ENCODE peak calls at places on chromosome 11, in four cellular contexts. One of them, this sample, is unnamed.

GRCh38 chr11:57639321-57640067 is 10.2 kb downstream of the YPEL4 start:
- DNase-seq in K562: no peak
- DNase-seq in GM12878: no peak
- DNase-seq in HepG2: peak; percentile 58
- DNase-seq in this sample: peak; percentile 97

GRCh38 chr11:79309402-79309801 is 131.4 kb downstream of the TENM4 start:
- DNase-seq in K562: no peak
- DNase-seq in GM12878: no peak
- DNase-seq in HepG2: no peak
- DNase-seq in this sample: no peak

GRCh38 chr11:121929581-121929980 is 186.4 kb downstream of the BLID start:
- DNase-seq in K562: no peak
- DNase-seq in GM12878: no peak
- DNase-seq in HepG2: peak; percentile 35
- DNase-seq in this sample: peak; percentile 12

GRCh38 chr11:126500981-126501380 is 145.5 kb downstream of the ST3GAL4 start:
- DNase-seq in K562: no peak
- DNase-seq in GM12878: no peak
- DNase-seq in HepG2: no peak
- DNase-seq in this sample: no peak

GRCh38 chr11:72353861-72354260 is 80.5 kb downstream of the CLPB start:
- DNase-seq in K562: no peak
- DNase-seq in GM12878: no peak
- DNase-seq in HepG2: peak; percentile 50
- DNase-seq in this sample: peak; percentile 47

GRCh38 chr11:116503216-116504160 is 269.3 kb downstream of the BUD13 start:
- DNase-seq in K562: no peak
- DNase-seq in GM12878: no peak
- DNase-seq in HepG2: no peak
- DNase-seq in this sample: no peak

GRCh38 chr11:34750692-34751405 is 130.0 kb downstream of the EHF start:
- DNase-seq in K562: no peak
- DNase-seq in GM12878: no peak
- DNase-seq in HepG2: no peak
- DNase-seq in this sample: no peak

GRCh38 chr11:68031136-68031459 is 617 bp downstream of the NDUFS8 start:
- DNase-seq in K562: no peak
- DNase-seq in GM12878: no peak
- DNase-seq in HepG2: no peak
- DNase-seq in this sample: no peak

GRCh38 chr11:27401280-27401679 is 38.3 kb upstream of the CCDC34 start:
- DNase-seq in K562: no peak
- DNase-seq in GM12878: no peak
- DNase-seq in HepG2: no peak
- DNase-seq in this sample: no peak

GRCh38 chr11:8091671-8092070 is 10.7 kb downstream of the TUB start:
- DNase-seq in K562: no peak
- DNase-seq in GM12878: no peak
- DNase-seq in HepG2: no peak
- DNase-seq in this sample: no peak

GRCh38 chr11:44147751-44148150 is 52.3 kb downstream of the EXT2 start:
- DNase-seq in K562: no peak
- DNase-seq in GM12878: no peak
- DNase-seq in HepG2: no peak
- DNase-seq in this sample: no peak

GRCh38 chr11:131838016-131838415 is 467.6 kb downstream of the NTM start:
- DNase-seq in K562: peak; percentile 23
- DNase-seq in GM12878: no peak
- DNase-seq in HepG2: no peak
- DNase-seq in this sample: no peak

GRCh38 chr11:75664366-75664765 is 4.5 kb downstream of the MAP6 start:
- DNase-seq in K562: no peak
- DNase-seq in GM12878: no peak
- DNase-seq in HepG2: no peak
- DNase-seq in this sample: no peak

GRCh38 chr11:119538748-119539147 is 115.8 kb upstream of the THY1 start:
- DNase-seq in K562: no peak
- DNase-seq in GM12878: no peak
- DNase-seq in HepG2: no peak
- DNase-seq in this sample: no peak

GRCh38 chr11:46367244-46367915 is 14.1 kb upstream of the MDK start:
- DNase-seq in K562: peak; percentile 63
- DNase-seq in GM12878: no peak
- DNase-seq in HepG2: peak; percentile 25
- DNase-seq in this sample: peak; percentile 89

GRCh38 chr11:28965824-28966223 is 857.6 kb downstream of the METTL15 start:
- DNase-seq in K562: no peak
- DNase-seq in GM12878: no peak
- DNase-seq in HepG2: no peak
- DNase-seq in this sample: no peak

GRCh38 chr11:121207485-121208115 is 85.0 kb upstream of the SC5D start:
- DNase-seq in K562: no peak
- DNase-seq in GM12878: peak; percentile 50
- DNase-seq in HepG2: no peak
- DNase-seq in this sample: no peak

GRCh38 chr11:34640050-34640971 is 19.4 kb downstream of the EHF start:
- DNase-seq in K562: peak; percentile 41
- DNase-seq in GM12878: no peak
- DNase-seq in HepG2: peak; percentile 94
- DNase-seq in this sample: peak; percentile 13

GRCh38 chr11:119676461-119677020 is 52.5 kb downstream of the NECTIN1 start:
- DNase-seq in K562: no peak
- DNase-seq in GM12878: no peak
- DNase-seq in HepG2: no peak
- DNase-seq in this sample: no peak

GRCh38 chr11:43942651-43943356 is 367 bp downstream of the C11orf96 start:
- DNase-seq in K562: peak; percentile 44
- DNase-seq in GM12878: no peak
- DNase-seq in HepG2: no peak
- DNase-seq in this sample: peak; percentile 29

GRCh38 chr11:75785187-75785586 is 16.6 kb downstream of the DGAT2 start:
- DNase-seq in K562: no peak
- DNase-seq in GM12878: no peak
- DNase-seq in HepG2: no peak
- DNase-seq in this sample: no peak

GRCh38 chr11:110912437-110912836 is 200.2 kb upstream of the ARHGAP20 start:
- DNase-seq in K562: no peak
- DNase-seq in GM12878: no peak
- DNase-seq in HepG2: no peak
- DNase-seq in this sample: no peak

GRCh38 chr11:112219476-112220232 is 6.6 kb upstream of the PTS start:
- DNase-seq in K562: peak; percentile 66
- DNase-seq in GM12878: peak; percentile 56
- DNase-seq in HepG2: peak; percentile 72
- DNase-seq in this sample: no peak

GRCh38 chr11:43943931-43944751 is 1.7 kb downstream of the C11orf96 start:
- DNase-seq in K562: no peak
- DNase-seq in GM12878: no peak
- DNase-seq in HepG2: no peak
- DNase-seq in this sample: peak; percentile 47

GRCh38 chr11:109552376-109552775 is 130.4 kb downstream of the C11orf87 start:
- DNase-seq in K562: no peak
- DNase-seq in GM12878: no peak
- DNase-seq in HepG2: no peak
- DNase-seq in this sample: no peak

GRCh38 chr11:59102259-59102765 is 4.7 kb upstream of the FAM111B start:
- DNase-seq in K562: peak; percentile 57
- DNase-seq in GM12878: peak; percentile 74
- DNase-seq in HepG2: no peak
- DNase-seq in this sample: peak; percentile 86

GRCh38 chr11:104442320-104442719 is 278.4 kb upstream of the PDGFD start:
- DNase-seq in K562: no peak
- DNase-seq in GM12878: no peak
- DNase-seq in HepG2: no peak
- DNase-seq in this sample: no peak

GRCh38 chr11:69298778-69299461 is 5.0 kb downstream of the MYEOV start:
- DNase-seq in K562: no peak
- DNase-seq in GM12878: no peak
- DNase-seq in HepG2: no peak
- DNase-seq in this sample: no peak

GRCh38 chr11:61657566-61657965 is 22.6 kb upstream of the DAGLA start:
- DNase-seq in K562: no peak
- DNase-seq in GM12878: no peak
- DNase-seq in HepG2: peak; percentile 76
- DNase-seq in this sample: no peak

GRCh38 chr11:33617672-33618362 is 82.8 kb downstream of the C11orf91 start:
- DNase-seq in K562: no peak
- DNase-seq in GM12878: no peak
- DNase-seq in HepG2: no peak
- DNase-seq in this sample: no peak

GRCh38 chr11:96760306-96760705 is 370.5 kb downstream of the JRKL start:
- DNase-seq in K562: no peak
- DNase-seq in GM12878: no peak
- DNase-seq in HepG2: no peak
- DNase-seq in this sample: no peak

GRCh38 chr11:111077938-111078337 is 167.6 kb upstream of the POU2AF2 start:
- DNase-seq in K562: no peak
- DNase-seq in GM12878: no peak
- DNase-seq in HepG2: no peak
- DNase-seq in this sample: no peak

GRCh38 chr11:99271527-99271926 is 250.8 kb downstream of the CNTN5 start:
- DNase-seq in K562: no peak
- DNase-seq in GM12878: no peak
- DNase-seq in HepG2: no peak
- DNase-seq in this sample: peak; percentile 45

GRCh38 chr11:70769106-70769505 is 370.8 kb downstream of the CTTN start:
- DNase-seq in K562: no peak
- DNase-seq in GM12878: no peak
- DNase-seq in HepG2: no peak
- DNase-seq in this sample: no peak

GRCh38 chr11:721913-722811 is 16.1 kb downstream of the EPS8L2 start:
- DNase-seq in K562: peak; percentile 50
- DNase-seq in GM12878: no peak
- DNase-seq in HepG2: no peak
- DNase-seq in this sample: no peak

GRCh38 chr11:723120-723883 is 17.3 kb downstream of the EPS8L2 start:
- DNase-seq in K562: peak; percentile 41
- DNase-seq in GM12878: no peak
- DNase-seq in HepG2: peak; percentile 56
- DNase-seq in this sample: no peak

GRCh38 chr11:720017-720641 is 14.1 kb downstream of the EPS8L2 start:
- DNase-seq in K562: no peak
- DNase-seq in GM12878: no peak
- DNase-seq in HepG2: no peak
- DNase-seq in this sample: no peak

GRCh38 chr11:720642-721346 is 14.8 kb downstream of the EPS8L2 start:
- DNase-seq in K562: peak; percentile 64
- DNase-seq in GM12878: no peak
- DNase-seq in HepG2: no peak
- DNase-seq in this sample: peak; percentile 87

GRCh38 chr11:721347-721912 is 15.4 kb downstream of the EPS8L2 start:
- DNase-seq in K562: no peak
- DNase-seq in GM12878: no peak
- DNase-seq in HepG2: no peak
- DNase-seq in this sample: no peak
- TF ChIP-seq CREM in K562: no peak
- TF ChIP-seq CREM in GM12878: no peak
- TF ChIP-seq CREM in HepG2: no peak
- TF ChIP-seq CREM in this sample: no peak

GRCh38 chr11:13952668-13953067 is 9.9 kb upstream of the SPON1 start:
- DNase-seq in K562: no peak
- DNase-seq in GM12878: no peak
- DNase-seq in HepG2: no peak
- DNase-seq in this sample: no peak
- TF ChIP-seq CREM in K562: no peak
- TF ChIP-seq CREM in GM12878: no peak
- TF ChIP-seq CREM in HepG2: no peak
- TF ChIP-seq CREM in this sample: no peak

GRCh38 chr11:3213659-3214419 is 4.8 kb downstream of the MRGPRG start:
- DNase-seq in K562: no peak
- DNase-seq in GM12878: no peak
- DNase-seq in HepG2: no peak
- DNase-seq in this sample: peak; percentile 29

GRCh38 chr11:3215346-3216026 is 3.1 kb downstream of the MRGPRG start:
- DNase-seq in K562: no peak
- DNase-seq in GM12878: no peak
- DNase-seq in HepG2: no peak
- DNase-seq in this sample: peak; percentile 38

GRCh38 chr11:3214420-3214699 is 4.3 kb downstream of the MRGPRG start:
- DNase-seq in K562: no peak
- DNase-seq in GM12878: no peak
- DNase-seq in HepG2: no peak
- DNase-seq in this sample: peak; percentile 1

GRCh38 chr11:3217751-3218482 is 696 bp downstream of the MRGPRG start:
- DNase-seq in K562: no peak
- DNase-seq in GM12878: no peak
- DNase-seq in HepG2: no peak
- DNase-seq in this sample: peak; percentile 10

GRCh38 chr11:3216027-3216525 is 2.5 kb downstream of the MRGPRG start:
- DNase-seq in K562: no peak
- DNase-seq in GM12878: no peak
- DNase-seq in HepG2: no peak
- DNase-seq in this sample: peak; percentile 9
- TF ChIP-seq CREM in K562: no peak
- TF ChIP-seq CREM in GM12878: no peak
- TF ChIP-seq CREM in HepG2: no peak
- TF ChIP-seq CREM in this sample: no peak

GRCh38 chr11:12769834-12770345 is 95.7 kb downstream of the TEAD1 start:
- DNase-seq in K562: no peak
- DNase-seq in GM12878: no peak
- DNase-seq in HepG2: no peak
- DNase-seq in this sample: no peak
- TF ChIP-seq CREM in K562: no peak
- TF ChIP-seq CREM in GM12878: no peak
- TF ChIP-seq CREM in HepG2: no peak
- TF ChIP-seq CREM in this sample: no peak

This sample was measured in WTC11.